ENCODE peak calls at places on chromosomes 5 and 9, in seven cellular contexts. B, V, O, X, T, N and G are unnamed samples.
A peak's percentile ranks its signal among the peaks of the same experiment; 100 is the strongest.

GRCh38 chr9:86946712-86947145 is 577 bp downstream of the GAS1 start:
- DNase-seq in B (peak; percentile 36), V (peak; percentile 68), O (no peak), X (peak; percentile 85), T (peak; percentile 85), N (peak; percentile 49), G (peak; percentile 38)

GRCh38 chr9:89666364-89666763 is 61.6 kb downstream of the GADD45G start:
- DNase-seq in B (no peak), V (no peak), O (no peak), X (no peak), T (no peak), N (no peak), G (no peak)

GRCh38 chr9:9750719-9751118 is 862.1 kb downstream of the PTPRD start:
- DNase-seq in B (no peak), V (no peak), O (no peak), X (no peak), T (no peak), N (no peak), G (no peak)

GRCh38 chr9:25677301-25678146 is 720 bp downstream of the TUSC1 start:
- DNase-seq in B (peak; percentile 50), V (peak; percentile 92), O (peak; percentile 92), X (peak; percentile 89), T (peak; percentile 94), N (peak; percentile 88), G (no peak)

GRCh38 chr9:133982971-133983720 is 9.0 kb downstream of the VAV2 start:
- DNase-seq in B (no peak), V (no peak), O (peak; percentile 44), X (peak; percentile 56), T (peak; percentile 61), N (peak; percentile 9), G (no peak)

GRCh38 chr5:38782185-38782584 is 63.6 kb upstream of the OSMR start:
- DNase-seq in B (no peak), V (no peak), O (no peak), X (no peak), T (no peak), N (no peak), G (no peak)

GRCh38 chr9:93134018-93134739 is at the start of gene NINJ1:
- DNase-seq in B (peak; percentile 71), V (peak; percentile 82), O (peak; percentile 85), X (peak; percentile 95), T (peak; percentile 88), N (peak; percentile 76), G (peak; percentile 88)

GRCh38 chr9:76651114-76651697 is 113.0 kb upstream of the PCA3 start:
- DNase-seq in B (no peak), V (no peak), O (no peak), X (no peak), T (no peak), N (no peak), G (no peak)

GRCh38 chr5:161399996-161400562 is 146.4 kb downstream of the GABRB2 start:
- DNase-seq in B (no peak), V (no peak), O (no peak), X (no peak), T (no peak), N (no peak), G (no peak)

GRCh38 chr9:95570150-95570549 is 53.4 kb upstream of the PTCH1 start:
- DNase-seq in B (peak; percentile 39), V (no peak), O (no peak), X (no peak), T (no peak), N (no peak), G (no peak)

GRCh38 chr9:133009906-133010582 is 20.8 kb upstream of the GTF3C5 start:
- DNase-seq in B (no peak), V (no peak), O (no peak), X (no peak), T (no peak), N (no peak), G (no peak)

GRCh38 chr9:38067892-38068615 is 973 bp downstream of the SHB start:
- DNase-seq in B (no peak), V (peak; percentile 32), O (peak; percentile 58), X (peak; percentile 86), T (peak; percentile 67), N (no peak), G (no peak)

GRCh38 chr5:95237324-95237723 is 47.6 kb downstream of the MCTP1 start:
- DNase-seq in B (no peak), V (no peak), O (no peak), X (no peak), T (no peak), N (no peak), G (no peak)

GRCh38 chr5:33711094-33711670 is 180.6 kb downstream of the ADAMTS12 start:
- DNase-seq in B (no peak), V (no peak), O (peak; percentile 55), X (no peak), T (peak; percentile 73), N (peak; percentile 33), G (no peak)

GRCh38 chr9:79053613-79054012 is 518.2 kb upstream of the TLE4 start:
- DNase-seq in B (no peak), V (no peak), O (no peak), X (no peak), T (no peak), N (no peak), G (no peak)

GRCh38 chr5:151164687-151165392 is 7.3 kb upstream of the ANXA6 start:
- DNase-seq in B (peak; percentile 66), V (peak; percentile 80), O (peak; percentile 81), X (peak; percentile 85), T (peak; percentile 91), N (peak; percentile 63), G (peak; percentile 52)

GRCh38 chr5:156526081-156527017 is 199.4 kb downstream of the SGCD start:
- DNase-seq in B (no peak), V (no peak), O (no peak), X (no peak), T (no peak), N (no peak), G (no peak)

GRCh38 chr9:132903574-132904495 is 25.1 kb downstream of the SPACA9 start:
- DNase-seq in B (peak; percentile 4), V (no peak), O (no peak), X (no peak), T (no peak), N (no peak), G (no peak)

GRCh38 chr9:134807726-134808125 is 72.9 kb upstream of the FCN2 start:
- DNase-seq in B (peak; percentile 51), V (no peak), O (no peak), X (no peak), T (no peak), N (no peak), G (no peak)

GRCh38 chr5:122091942-122092600 is 14.0 kb upstream of the LOX start:
- DNase-seq in B (peak; percentile 40), V (no peak), O (no peak), X (no peak), T (no peak), N (no peak), G (no peak)

GRCh38 chr5:40801771-40802562 is 3.8 kb upstream of the PRKAA1 start:
- DNase-seq in B (no peak), V (no peak), O (no peak), X (no peak), T (no peak), N (no peak), G (no peak)

GRCh38 chr5:140253985-140254384 is 48.9 kb downstream of the PFDN1 start:
- DNase-seq in B (no peak), V (no peak), O (no peak), X (no peak), T (no peak), N (no peak), G (no peak)

GRCh38 chr5:132483101-132483500 is 7.5 kb downstream of the IRF1 start:
- DNase-seq in B (no peak), V (peak; percentile 4), O (no peak), X (no peak), T (peak; percentile 35), N (no peak), G (no peak)
- H3K36me3 ChIP-seq in B (peaks cover 59% of the 10 kb centered on the region), V (no peaks in the 10 kb centered on the region), O (peaks cover 52% of the 10 kb centered on the region), X (peaks cover 62% of the 10 kb centered on the region), T (peaks cover 41% of the 10 kb centered on the region), N (peaks cover 61% of the 10 kb centered on the region), G (peaks cover 45% of the 10 kb centered on the region)

DNA sequence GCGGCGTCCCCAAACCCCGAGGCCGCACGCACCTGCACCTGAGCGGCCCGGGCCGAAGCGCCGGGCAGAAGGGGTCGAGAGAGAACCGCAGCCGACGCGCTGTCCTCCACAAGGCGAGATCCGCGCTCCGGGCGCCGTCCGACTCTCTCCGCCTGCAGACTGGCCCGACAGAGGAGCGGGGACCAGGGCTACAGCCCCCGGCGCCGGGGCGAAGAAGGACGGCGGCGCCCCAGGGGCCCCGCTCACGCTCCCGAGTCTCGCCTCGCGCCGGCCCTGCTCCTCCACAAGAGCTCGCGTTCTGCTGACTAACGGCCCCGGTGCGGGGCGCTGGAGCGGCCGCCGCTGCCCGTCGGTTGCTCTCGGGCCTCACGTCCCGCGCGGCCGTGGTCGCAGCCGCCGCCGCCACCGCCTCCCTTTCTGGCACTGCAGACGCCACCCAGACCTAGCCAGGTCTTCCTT is 362 bp downstream of the ABHD17B start:
- DNase-seq in B (peak; percentile 2), V (no peak), O (no peak), X (no peak), T (no peak), N (no peak), G (no peak)
- TF ChIP-seq CTCF in B (no peak), V (no peak), O (no peak), X (no peak), T (no peak), N (no peak), G (no peak)

GRCh38 chr5:160363661-160364060 is 6.8 kb downstream of the C1QTNF2 start:
- DNase-seq in B (no peak), V (no peak), O (no peak), X (no peak), T (no peak), N (no peak), G (no peak)
- H3K4me3 ChIP-seq in B (no peak overlapping the region), V (no peak overlapping the region), O (no peak overlapping the region), X (no peak overlapping the region), T (no peak overlapping the region), N (no peak overlapping the region), G (no peak overlapping the region)

GRCh38 chr5:1806199-1806598 is 5.0 kb downstream of the NDUFS6 start:
- DNase-seq in B (no peak), V (no peak), O (no peak), X (peak; percentile 57), T (no peak), N (no peak), G (no peak)

GRCh38 chr5:1806974-1807373 is 5.8 kb downstream of the NDUFS6 start:
- DNase-seq in B (no peak), V (no peak), O (no peak), X (peak; percentile 59), T (no peak), N (no peak), G (no peak)

GRCh38 chr5:1804001-1804690 is 2.9 kb downstream of the NDUFS6 start:
- DNase-seq in B (no peak), V (no peak), O (no peak), X (peak; percentile 56), T (no peak), N (no peak), G (no peak)

GRCh38 chr5:1805326-1805725 is 4.1 kb downstream of the NDUFS6 start:
- DNase-seq in B (no peak), V (no peak), O (no peak), X (peak; percentile 51), T (no peak), N (no peak), G (no peak)

GRCh38 chr5:1805736-1806135 is 4.5 kb downstream of the NDUFS6 start:
- DNase-seq in B (no peak), V (no peak), O (no peak), X (peak; percentile 62), T (no peak), N (no peak), G (no peak)
- H3K36me3 ChIP-seq in B (peaks cover 58% of the 10 kb centered on the region), V (no peaks in the 10 kb centered on the region), O (peaks cover 82% of the 10 kb centered on the region), X (peaks cover 80% of the 10 kb centered on the region), T (peaks cover 45% of the 10 kb centered on the region), N (peaks cover 81% of the 10 kb centered on the region), G (peaks cover 41% of the 10 kb centered on the region)

GRCh38 chr9:4327504-4328191 is 27.8 kb upstream of the GLIS3 start:
- DNase-seq in B (no peak), V (no peak), O (no peak), X (no peak), T (no peak), N (no peak), G (no peak)
- TF ChIP-seq CTCF in B (peak; percentile 48), V (no peak), O (no peak), X (no peak), T (no peak), N (no peak), G (peak; percentile 8)